ENCODE peak calls at places on chromosome 18, in ten cellular contexts. Y is heart left ventricle; O is EH; Z is posterior cingulate gyrus; V is right cardiac atrium; C is skeletal muscle cell; N is fibroblast of lung; Q is Caki2; E is activated CD4-positive, alpha-beta T cell treated with anti-CD3 and anti-CD28 coated beads, Interleukin-2, amount 50 U/mL, for 24 hours; W is NCI-H774. X is an unnamed sample.

GRCh38 chr18:24914148-24914525 is 437.8 kb downstream of the ZNF521 start:
- DNase-seq in Y (no peak), O (no peak), Z (no peak), V (no peak), C (no peak), N (no peak), Q (no peak), E (no peak), W (no peak), X (no peak)

GRCh38 chr18:48024891-48025660 is 94.6 kb upstream of the SMAD2 start:
- DNase-seq in Y (no peak), O (no peak), Z (no peak), V (peak), C (no peak), N (no peak), Q (no peak), E (no peak), W (no peak), X (no peak)

GRCh38 chr18:11946756-11947155 is 34.6 kb upstream of the IMPA2 start:
- DNase-seq in Y (no peak), O (peak), Z (no peak), V (no peak), C (no peak), N (peak), Q (no peak), E (no peak), W (no peak), X (no peak)

GRCh38 chr18:50622320-50622719 is 62.4 kb downstream of the MAPK4 start:
- DNase-seq in Y (no peak), O (no peak), Z (no peak), V (no peak), C (no peak), N (no peak), Q (no peak), E (no peak), W (no peak), X (no peak)

GRCh38 chr18:65869527-65869926 is 118.7 kb downstream of the CDH7 start:
- DNase-seq in Y (no peak), O (no peak), Z (no peak), V (no peak), C (no peak), N (no peak), Q (no peak), E (no peak), W (no peak), X (no peak)

GRCh38 chr18:35982404-35983114 is 10.1 kb downstream of the RMP24 start:
- DNase-seq in Y (no peak), O (peak), Z (no peak), V (no peak), C (peak), N (peak), Q (no peak), E (no peak), W (no peak), X (no peak)

GRCh38 chr18:78765142-78765541 is 214.5 kb upstream of the SALL3 start:
- DNase-seq in Y (no peak), O (no peak), Z (no peak), V (no peak), C (no peak), N (no peak), Q (no peak), E (no peak), W (no peak), X (no peak)

GRCh38 chr18:3044931-3045698 is 32.2 kb upstream of the LPIN2 start:
- DNase-seq in Y (no peak), O (no peak), Z (peak), V (no peak), C (no peak), N (peak), Q (no peak), E (no peak), W (peak), X (peak)

GRCh38 chr18:32446780-32447179 is 23.9 kb downstream of the GAREM1 start:
- DNase-seq in Y (no peak), O (no peak), Z (no peak), V (no peak), C (no peak), N (no peak), Q (no peak), E (no peak), W (no peak), X (no peak)

GRCh38 chr18:74869904-74870863 is 272.5 kb downstream of the ZNF407 start:
- DNase-seq in Y (no peak), O (peak), Z (no peak), V (no peak), C (no peak), N (peak), Q (no peak), E (no peak), W (no peak), X (no peak)

GRCh38 chr18:5144629-5145028 is 52.4 kb downstream of the AKAIN1 start:
- DNase-seq in Y (no peak), O (no peak), Z (no peak), V (no peak), C (no peak), N (no peak), Q (no peak), E (no peak), W (no peak), X (no peak)

GRCh38 chr18:23380817-23381216 is 72.3 kb upstream of the RIOK3 start:
- DNase-seq in Y (no peak), O (peak), Z (no peak), V (no peak), C (no peak), N (peak), Q (no peak), E (no peak), W (no peak), X (no peak)

GRCh38 chr18:50879302-50880107 is 587 bp downstream of the ME2 start:
- DNase-seq in Y (no peak), O (peak), Z (peak), V (no peak), C (no peak), N (peak), Q (peak), E (peak), W (no peak), X (peak)

GRCh38 chr18:79600141-79600540 is 79.5 kb upstream of the CTDP1 start:
- DNase-seq in Y (no peak), O (no peak), Z (no peak), V (no peak), C (no peak), N (no peak), Q (no peak), E (no peak), W (no peak), X (no peak)

GRCh38 chr18:8052237-8052701 is 485.2 kb downstream of the PTPRM start:
- DNase-seq in Y (no peak), O (peak), Z (no peak), V (no peak), C (peak), N (peak), Q (no peak), E (no peak), W (no peak), X (no peak)

GRCh38 chr18:79532690-79533058 is 136.9 kb downstream of the NFATC1 start:
- DNase-seq in Y (no peak), O (no peak), Z (no peak), V (peak), C (no peak), N (no peak), Q (no peak), E (no peak), W (no peak), X (no peak)

GRCh38 chr18:29174891-29175290 is 998.0 kb upstream of the CDH2 start:
- DNase-seq in Y (no peak), O (no peak), Z (peak), V (no peak), C (no peak), N (peak), Q (no peak), E (no peak), W (no peak), X (no peak)

GRCh38 chr18:22494771-22495170 is 77.1 kb upstream of the CTAGE1 start:
- DNase-seq in Y (no peak), O (peak), Z (no peak), V (no peak), C (peak), N (peak), Q (no peak), E (no peak), W (no peak), X (no peak)

GRCh38 chr18:75376004-75376403 is 51.5 kb downstream of the SMIM21 start:
- DNase-seq in Y (no peak), O (peak), Z (no peak), V (no peak), C (no peak), N (no peak), Q (peak), E (no peak), W (peak), X (no peak)

GRCh38 chr18:61546598-61546997 is 213.4 kb downstream of the CDH20 start:
- DNase-seq in Y (no peak), O (peak), Z (no peak), V (no peak), C (peak), N (peak), Q (no peak), E (no peak), W (no peak), X (no peak)

X was measured in hippocampal formation.